ENCODE peak calls at places on chromosomes 16 and 17, in six cellular contexts. K, M, P, R, V and C are unnamed samples.

GRCh38 chr16:87129771-87130170 is 187.4 kb downstream of the C16orf95 start:
- DNase-seq in R (no peak), V (no peak), M (no peak), K (no peak), P (no peak), C (no peak)

GRCh38 chr16:89357055-89357454 is 133.3 kb downstream of the ANKRD11 start:
- DNase-seq in K (no peak), V (no peak), P (no peak), M (peak; percentile 65), R (no peak), C (no peak)

GRCh38 chr16:715448-716249 is 731 bp downstream of the METRN start:
- DNase-seq in P (no peak), K (no peak), R (no peak), V (no peak), M (peak; percentile 62), C (no peak)

GRCh38 chr16:78122774-78123315 is 23.4 kb downstream of the WWOX start:
- DNase-seq in M (peak; percentile 67), P (no peak), R (no peak), K (no peak), V (peak; percentile 75), C (no peak)

GRCh38 chr17:39175695-39176093 is 9.7 kb upstream of the ARL5C start:
- DNase-seq in V (no peak), K (no peak), P (no peak), M (no peak), R (no peak), C (no peak)

GRCh38 chr17:10156579-10157488 is 41.6 kb downstream of the GAS7 start:
- DNase-seq in V (no peak), R (peak; percentile 30), K (peak; percentile 78), M (no peak), P (peak; percentile 86), C (no peak)

GRCh38 chr16:53781023-53781605 is 77.2 kb downstream of the FTO start:
- DNase-seq in R (no peak), P (no peak), M (no peak), K (no peak), V (no peak), C (no peak)

GRCh38 chr16:85201566-85201965 is 89.3 kb upstream of the CIBAR2 start:
- DNase-seq in P (no peak), R (no peak), V (no peak), K (no peak), M (no peak), C (no peak)

GRCh38 chr16:77579283-77579985 is 142.9 kb upstream of the NUDT7 start:
- DNase-seq in P (no peak), R (no peak), V (no peak), K (no peak), M (no peak), C (no peak)

GRCh38 chr17:78857266-78857665 is 16.7 kb upstream of the USP36 start:
- DNase-seq in P (no peak), R (no peak), K (no peak), M (no peak), V (no peak), C (no peak)

GRCh38 chr17:6815775-6816174 is 15.8 kb downstream of the TEKT1 start:
- DNase-seq in R (no peak), V (no peak), K (no peak), M (no peak), P (no peak), C (no peak)

GRCh38 chr16:4212207-4212933 is 29.5 kb downstream of the SRL start:
- DNase-seq in R (no peak), M (no peak), K (no peak), V (no peak), P (no peak), C (no peak)

GRCh38 chr16:88570691-88571092 is 489 bp downstream of the ZC3H18 start:
- DNase-seq in R (no peak), V (no peak), P (no peak), M (peak; percentile 56), K (no peak), C (no peak)

GRCh38 chr17:65287040-65287439 is 149.9 kb downstream of the RGS9 start:
- DNase-seq in P (no peak), K (no peak), M (no peak), R (no peak), V (no peak), C (peak; percentile 67)

GRCh38 chr17:64234961-64235360 is 28.1 kb downstream of the TEX2 start:
- DNase-seq in M (no peak), P (no peak), K (no peak), V (no peak), R (no peak), C (no peak)

GRCh38 chr17:64229815-64230550 is 33.1 kb downstream of the TEX2 start:
- DNase-seq in K (no peak), V (no peak), R (no peak), M (no peak), P (no peak), C (no peak)

GRCh38 chr17:64231567-64232141 is 31.4 kb downstream of the TEX2 start:
- DNase-seq in M (no peak), P (no peak), V (no peak), K (no peak), R (no peak), C (no peak)

GRCh38 chr17:64232466-64233262 is 30.4 kb downstream of the TEX2 start:
- DNase-seq in R (no peak), V (no peak), P (no peak), M (peak; percentile 38), K (no peak), C (no peak)

GRCh38 chr17:64230551-64231408 is 32.3 kb downstream of the TEX2 start:
- DNase-seq in K (no peak), M (no peak), R (no peak), V (no peak), P (no peak), C (no peak)
- TF ChIP-seq POLR2AphosphoS5 in K (no peak), M (no peak), R (no peak), V (peak; percentile 59), P (no peak), C (peak; percentile 92)

DNA sequence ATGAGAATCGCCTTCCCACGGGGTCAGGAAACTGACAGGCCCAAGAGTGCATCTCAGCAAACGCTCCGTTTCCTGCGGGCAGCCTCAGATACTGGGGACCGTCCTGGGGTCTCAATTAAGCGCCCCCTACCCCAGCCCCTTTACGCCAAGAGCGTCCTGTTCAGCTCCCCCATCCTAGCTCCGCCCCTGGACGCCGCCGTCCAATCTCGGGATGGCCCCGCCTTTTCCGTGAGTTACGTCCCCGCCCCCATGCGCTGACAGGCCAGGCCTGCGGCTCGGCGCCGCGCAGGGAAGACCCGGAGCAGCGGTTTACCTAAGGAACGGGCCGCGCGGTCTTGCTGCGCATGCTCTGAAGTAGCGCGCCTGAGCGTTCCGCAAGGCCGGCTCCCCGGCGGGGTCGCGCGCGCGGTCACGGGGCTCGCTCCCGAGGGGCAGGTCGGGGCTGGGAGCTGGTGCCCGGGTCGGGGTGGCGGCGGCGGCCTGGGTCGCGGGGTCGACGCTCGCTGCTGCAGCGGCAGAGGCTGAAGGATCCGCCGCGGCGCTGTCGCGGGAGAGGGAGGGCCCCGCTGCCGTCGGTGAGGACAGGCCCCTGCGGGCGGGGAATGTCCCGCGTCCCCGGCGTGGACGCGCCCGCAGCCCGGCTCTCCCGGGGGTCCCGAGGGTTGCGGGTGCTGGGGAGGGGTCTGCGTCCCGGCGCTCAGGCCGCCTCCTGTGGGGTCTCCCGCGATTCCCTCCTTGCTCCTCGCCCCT is at the start of gene FLYWCH1:
- DNase-seq in V (peak; percentile 98), P (peak; percentile 100), K (peak; percentile 99), R (peak; percentile 99), M (peak; percentile 100), C (no peak)
- H3K27ac ChIP-seq in V (peak within 1 kb of the TSS; percentile 89), P (peak within 1 kb of the TSS; percentile 61), K (peak within 1 kb of the TSS; percentile 92), R (peak within 1 kb of the TSS; percentile 75), M (no peak within 1 kb of the TSS), C (peak within 1 kb of the TSS; percentile 90)

DNA sequence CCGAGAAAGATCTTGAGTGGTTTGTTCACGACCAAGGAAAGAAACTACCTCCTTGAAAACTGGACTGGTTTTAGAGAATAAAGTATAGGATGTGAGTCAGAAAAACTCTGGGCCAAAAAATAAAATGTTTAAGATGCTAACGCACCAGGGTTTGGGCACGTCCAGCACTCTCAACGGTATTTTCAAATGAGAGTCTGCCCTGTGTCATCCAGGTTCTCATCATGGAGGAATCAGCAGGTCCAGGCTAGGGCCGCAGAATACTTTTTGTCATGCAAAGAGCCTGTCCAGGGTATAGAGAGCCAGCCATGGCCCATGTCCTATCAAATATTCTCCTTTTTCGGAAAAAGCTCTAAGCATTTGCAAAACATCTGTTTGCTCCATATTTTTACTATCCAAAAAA is 2.4 kb downstream of the NXN start:
- DNase-seq in M (no peak), P (no peak), R (no peak), V (no peak), K (no peak), C (no peak)
- H3K4me1 ChIP-seq in M (peaks cover 45% of the 10 kb centered on the region), P (peaks cover 28% of the 10 kb centered on the region), R (peaks cover 22% of the 10 kb centered on the region), V (peaks cover 7% of the 10 kb centered on the region), K (peaks cover 59% of the 10 kb centered on the region), C (peaks cover 47% of the 10 kb centered on the region)

DNA sequence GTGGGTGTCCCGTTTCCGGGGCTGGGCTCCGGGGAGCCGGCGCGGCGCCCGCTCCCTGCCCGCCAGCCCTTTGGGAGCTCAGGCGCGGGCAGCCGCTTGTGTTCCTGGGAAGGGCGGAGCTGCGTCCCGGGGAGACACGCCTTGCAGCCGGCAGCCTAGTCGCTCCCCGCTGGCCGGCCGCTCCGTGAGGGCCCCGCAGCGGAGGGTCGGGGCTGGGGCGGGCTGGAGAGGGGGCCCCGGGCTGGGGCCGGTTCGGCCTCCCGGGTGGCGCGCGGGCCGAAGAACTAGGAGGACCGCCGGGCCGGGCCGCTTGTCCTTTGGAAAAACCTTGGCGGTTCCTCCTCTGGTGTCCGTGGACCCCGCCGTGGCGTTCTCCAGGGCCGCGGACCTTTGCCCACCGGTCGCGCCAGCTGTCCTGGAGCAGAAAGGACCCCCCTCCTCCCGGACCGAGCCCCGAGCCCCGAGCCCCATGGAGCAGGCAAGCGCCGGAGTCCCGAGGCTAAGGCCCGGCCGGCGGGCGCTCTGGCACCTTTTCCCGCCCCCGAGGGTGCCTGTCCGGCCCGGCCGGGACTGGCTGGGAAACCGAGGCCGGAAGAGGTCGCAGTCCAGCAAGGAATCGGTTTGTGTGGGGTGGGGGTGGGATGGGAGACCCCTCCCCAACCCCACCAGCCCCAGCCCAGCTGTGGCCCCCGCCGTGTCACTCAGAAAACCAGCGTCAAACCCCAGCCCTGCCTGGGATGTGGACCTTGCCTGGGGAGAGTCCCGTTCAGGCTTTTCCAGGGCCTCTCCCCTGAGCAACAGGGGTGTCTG is 6.8 kb upstream of the TBC1D3B start:
- DNase-seq in M (peak; percentile 92), R (peak; percentile 67), P (peak; percentile 91), V (peak; percentile 64), K (no peak), C (peak; percentile 97)
- TF ChIP-seq POLR2AphosphoS5 in M (peak; percentile 39), R (no peak), P (peak; percentile 73), V (no peak), K (no peak), C (no peak)